ENCODE peak calls at places on chromosomes 6 and 20, in five cellular contexts. One of them, this sample, is unnamed.

GRCh38 chr6:8579372-8579771 is 144.0 kb upstream of the SLC35B3 start:
- DNase-seq in amniotic epithelial cell: no peak
- DNase-seq in dermis blood vessel endothelial cell: no peak
- DNase-seq in CD8-positive, alpha-beta memory T cell: no peak
- DNase-seq in SHP77 treated with DMSO at 0.1 percent for 48 hours: no peak
- DNase-seq in this sample: no peak

GRCh38 chr6:68756454-68757375 is 121.6 kb downstream of the ADGRB3 start:
- DNase-seq in amniotic epithelial cell: no peak
- DNase-seq in dermis blood vessel endothelial cell: no peak
- DNase-seq in CD8-positive, alpha-beta memory T cell: no peak
- DNase-seq in SHP77 treated with DMSO at 0.1 percent for 48 hours: no peak
- DNase-seq in this sample: no peak

GRCh38 chr6:39686980-39687379 is 38.2 kb downstream of the KIF6 start:
- DNase-seq in amniotic epithelial cell: no peak
- DNase-seq in dermis blood vessel endothelial cell: no peak
- DNase-seq in CD8-positive, alpha-beta memory T cell: no peak
- DNase-seq in SHP77 treated with DMSO at 0.1 percent for 48 hours: no peak
- DNase-seq in this sample: no peak

GRCh38 chr6:121436172-121436965 is 923 bp downstream of the GJA1 start:
- DNase-seq in amniotic epithelial cell: no peak
- DNase-seq in dermis blood vessel endothelial cell: peak; percentile 34
- DNase-seq in CD8-positive, alpha-beta memory T cell: no peak
- DNase-seq in SHP77 treated with DMSO at 0.1 percent for 48 hours: no peak
- DNase-seq in this sample: peak; percentile 22

GRCh38 chr6:144804246-144804790 is 519.2 kb downstream of the UTRN start:
- DNase-seq in amniotic epithelial cell: no peak
- DNase-seq in dermis blood vessel endothelial cell: no peak
- DNase-seq in CD8-positive, alpha-beta memory T cell: no peak
- DNase-seq in SHP77 treated with DMSO at 0.1 percent for 48 hours: no peak
- DNase-seq in this sample: no peak

GRCh38 chr6:111478064-111478476 is 4.9 kb downstream of the REV3L start:
- DNase-seq in amniotic epithelial cell: peak; percentile 38
- DNase-seq in dermis blood vessel endothelial cell: peak; percentile 40
- DNase-seq in CD8-positive, alpha-beta memory T cell: no peak
- DNase-seq in SHP77 treated with DMSO at 0.1 percent for 48 hours: no peak
- DNase-seq in this sample: peak; percentile 53

GRCh38 chr6:53358440-53359087 is 9.8 kb upstream of the ELOVL5 start:
- DNase-seq in amniotic epithelial cell: no peak
- DNase-seq in dermis blood vessel endothelial cell: no peak
- DNase-seq in CD8-positive, alpha-beta memory T cell: no peak
- DNase-seq in SHP77 treated with DMSO at 0.1 percent for 48 hours: no peak
- DNase-seq in this sample: no peak

GRCh38 chr20:40965671-40966070 is 63.0 kb upstream of the TOP1 start:
- DNase-seq in amniotic epithelial cell: no peak
- DNase-seq in dermis blood vessel endothelial cell: no peak
- DNase-seq in CD8-positive, alpha-beta memory T cell: no peak
- DNase-seq in SHP77 treated with DMSO at 0.1 percent for 48 hours: no peak
- DNase-seq in this sample: no peak

GRCh38 chr6:113763311-113763766 is 93.8 kb upstream of the MARCKS start:
- DNase-seq in amniotic epithelial cell: peak; percentile 52
- DNase-seq in dermis blood vessel endothelial cell: peak; percentile 9
- DNase-seq in CD8-positive, alpha-beta memory T cell: no peak
- DNase-seq in SHP77 treated with DMSO at 0.1 percent for 48 hours: no peak
- DNase-seq in this sample: no peak

GRCh38 chr6:106886922-106887797 is 87.4 kb downstream of the CD24 start:
- DNase-seq in amniotic epithelial cell: no peak
- DNase-seq in dermis blood vessel endothelial cell: no peak
- DNase-seq in CD8-positive, alpha-beta memory T cell: no peak
- DNase-seq in SHP77 treated with DMSO at 0.1 percent for 48 hours: peak; percentile 62
- DNase-seq in this sample: no peak

GRCh38 chr6:520820-521219 is 129.3 kb downstream of the IRF4 start:
- DNase-seq in amniotic epithelial cell: no peak
- DNase-seq in dermis blood vessel endothelial cell: no peak
- DNase-seq in CD8-positive, alpha-beta memory T cell: no peak
- DNase-seq in SHP77 treated with DMSO at 0.1 percent for 48 hours: no peak
- DNase-seq in this sample: no peak

GRCh38 chr6:170268216-170269129 is 22.4 kb downstream of the DLL1 start:
- DNase-seq in amniotic epithelial cell: no peak
- DNase-seq in dermis blood vessel endothelial cell: no peak
- DNase-seq in CD8-positive, alpha-beta memory T cell: no peak
- DNase-seq in SHP77 treated with DMSO at 0.1 percent for 48 hours: no peak
- DNase-seq in this sample: no peak

GRCh38 chr6:53432318-53433161 is 83.8 kb upstream of the ELOVL5 start:
- DNase-seq in amniotic epithelial cell: peak; percentile 99
- DNase-seq in dermis blood vessel endothelial cell: no peak
- DNase-seq in CD8-positive, alpha-beta memory T cell: no peak
- DNase-seq in SHP77 treated with DMSO at 0.1 percent for 48 hours: peak; percentile 86
- DNase-seq in this sample: peak; percentile 94

GRCh38 chr20:14434379-14435136 is 97.1 kb upstream of the FLRT3 start:
- DNase-seq in amniotic epithelial cell: peak; percentile 61
- DNase-seq in dermis blood vessel endothelial cell: no peak
- DNase-seq in CD8-positive, alpha-beta memory T cell: no peak
- DNase-seq in SHP77 treated with DMSO at 0.1 percent for 48 hours: no peak
- DNase-seq in this sample: no peak

GRCh38 chr20:36919715-36920333 is 31.7 kb downstream of the SAMHD1 start:
- DNase-seq in amniotic epithelial cell: peak; percentile 68
- DNase-seq in dermis blood vessel endothelial cell: peak; percentile 79
- DNase-seq in CD8-positive, alpha-beta memory T cell: peak; percentile 6
- DNase-seq in SHP77 treated with DMSO at 0.1 percent for 48 hours: peak; percentile 29
- DNase-seq in this sample: peak; percentile 71

GRCh38 chr6:85887467-85887866 is 244.8 kb upstream of the SYNCRIP start:
- DNase-seq in amniotic epithelial cell: no peak
- DNase-seq in dermis blood vessel endothelial cell: no peak
- DNase-seq in CD8-positive, alpha-beta memory T cell: no peak
- DNase-seq in SHP77 treated with DMSO at 0.1 percent for 48 hours: no peak
- DNase-seq in this sample: no peak

This sample was measured in mesenchymal stem cell.